ENCODE peak calls at places on chromosomes 12 and 14, in six cellular contexts. One of them, this sample, is unnamed.

GRCh38 chr12:74426091-74426490 is 111.5 kb upstream of the ATXN7L3B start:
- DNase-seq in fibroblast of lung: no peak
- DNase-seq in pancreas: no peak
- DNase-seq in CD4-positive, alpha-beta T cell: no peak
- DNase-seq in ovary: no peak
- DNase-seq in A673: no peak
- DNase-seq in this sample: no peak

GRCh38 chr14:44898547-44898946 is 63.2 kb downstream of the KLHL28 start:
- DNase-seq in ovary: no peak
- DNase-seq in pancreas: no peak
- DNase-seq in CD4-positive, alpha-beta T cell: no peak
- DNase-seq in A673: no peak
- DNase-seq in fibroblast of lung: peak
- DNase-seq in this sample: no peak

GRCh38 chr14:69056389-69056788 is 77.3 kb upstream of the ACTN1 start:
- DNase-seq in fibroblast of lung: peak
- DNase-seq in A673: peak
- DNase-seq in pancreas: no peak
- DNase-seq in CD4-positive, alpha-beta T cell: no peak
- DNase-seq in ovary: no peak
- DNase-seq in this sample: no peak

GRCh38 chr12:88951860-88952483 is 371.7 kb upstream of the KITLG start:
- DNase-seq in fibroblast of lung: no peak
- DNase-seq in pancreas: no peak
- DNase-seq in A673: no peak
- DNase-seq in CD4-positive, alpha-beta T cell: no peak
- DNase-seq in ovary: no peak
- DNase-seq in this sample: no peak

GRCh38 chr12:96220902-96221301 is 26.7 kb downstream of the ELK3 start:
- DNase-seq in A673: no peak
- DNase-seq in fibroblast of lung: peak
- DNase-seq in pancreas: no peak
- DNase-seq in CD4-positive, alpha-beta T cell: no peak
- DNase-seq in ovary: no peak
- DNase-seq in this sample: no peak

GRCh38 chr12:50600364-50600763 is 95.6 kb downstream of the DIP2B start:
- DNase-seq in pancreas: no peak
- DNase-seq in CD4-positive, alpha-beta T cell: no peak
- DNase-seq in A673: no peak
- DNase-seq in fibroblast of lung: no peak
- DNase-seq in ovary: no peak
- DNase-seq in this sample: no peak

GRCh38 chr14:49549881-49550280 is 36.3 kb downstream of the RPS29 start:
- DNase-seq in ovary: no peak
- DNase-seq in fibroblast of lung: peak
- DNase-seq in pancreas: no peak
- DNase-seq in A673: peak
- DNase-seq in CD4-positive, alpha-beta T cell: no peak
- DNase-seq in this sample: no peak

GRCh38 chr12:68821357-68822188 is 13.6 kb downstream of the MDM2 start:
- DNase-seq in ovary: no peak
- DNase-seq in fibroblast of lung: no peak
- DNase-seq in pancreas: no peak
- DNase-seq in CD4-positive, alpha-beta T cell: no peak
- DNase-seq in A673: no peak
- DNase-seq in this sample: no peak

GRCh38 chr12:12236896-12237295 is 29.9 kb downstream of the LRP6 start:
- DNase-seq in pancreas: no peak
- DNase-seq in CD4-positive, alpha-beta T cell: no peak
- DNase-seq in ovary: no peak
- DNase-seq in A673: peak
- DNase-seq in fibroblast of lung: no peak
- DNase-seq in this sample: no peak

GRCh38 chr12:14613718-14614117 is 46.0 kb upstream of the PLBD1 start:
- DNase-seq in fibroblast of lung: no peak
- DNase-seq in ovary: no peak
- DNase-seq in pancreas: no peak
- DNase-seq in A673: no peak
- DNase-seq in CD4-positive, alpha-beta T cell: no peak
- DNase-seq in this sample: no peak

GRCh38 chr14:100320157-100320856 is 2.8 kb upstream of the SLC25A47 start:
- DNase-seq in fibroblast of lung: no peak
- DNase-seq in pancreas: no peak
- DNase-seq in CD4-positive, alpha-beta T cell: no peak
- DNase-seq in ovary: no peak
- DNase-seq in A673: no peak
- DNase-seq in this sample: no peak

GRCh38 chr12:7060353-7060954 is at the start of gene C1S:
- DNase-seq in fibroblast of lung: peak
- DNase-seq in pancreas: no peak
- DNase-seq in ovary: peak
- DNase-seq in A673: peak
- DNase-seq in CD4-positive, alpha-beta T cell: no peak
- DNase-seq in this sample: no peak

GRCh38 chr14:23573384-23573783 is 5.2 kb downstream of the JPH4 start:
- DNase-seq in CD4-positive, alpha-beta T cell: no peak
- DNase-seq in ovary: no peak
- DNase-seq in A673: no peak
- DNase-seq in fibroblast of lung: no peak
- DNase-seq in pancreas: no peak
- DNase-seq in this sample: no peak

GRCh38 chr12:131946757-131947156 is 3.0 kb upstream of the EP400 start:
- DNase-seq in pancreas: peak
- DNase-seq in CD4-positive, alpha-beta T cell: no peak
- DNase-seq in A673: no peak
- DNase-seq in ovary: no peak
- DNase-seq in fibroblast of lung: no peak
- DNase-seq in this sample: no peak

GRCh38 chr12:59973515-59973914 is 377.7 kb downstream of the SLC16A7 start:
- DNase-seq in CD4-positive, alpha-beta T cell: no peak
- DNase-seq in A673: peak
- DNase-seq in fibroblast of lung: peak
- DNase-seq in ovary: no peak
- DNase-seq in pancreas: no peak
- DNase-seq in this sample: no peak

GRCh38 chr12:29593001-29593400 is 95.5 kb upstream of the OVCH1 start:
- DNase-seq in ovary: no peak
- DNase-seq in CD4-positive, alpha-beta T cell: no peak
- DNase-seq in fibroblast of lung: no peak
- DNase-seq in A673: no peak
- DNase-seq in pancreas: no peak
- DNase-seq in this sample: no peak

GRCh38 chr12:57738661-57739237 is at the start of gene AGAP2:
- DNase-seq in ovary: no peak
- DNase-seq in pancreas: no peak
- DNase-seq in fibroblast of lung: peak
- DNase-seq in CD4-positive, alpha-beta T cell: no peak
- DNase-seq in A673: peak
- DNase-seq in this sample: no peak

GRCh38 chr14:51593397-51593796 is 58.3 kb upstream of the FRMD6 start:
- DNase-seq in fibroblast of lung: no peak
- DNase-seq in ovary: peak
- DNase-seq in A673: peak
- DNase-seq in pancreas: no peak
- DNase-seq in CD4-positive, alpha-beta T cell: no peak
- DNase-seq in this sample: no peak

GRCh38 chr12:15879413-15879812 is 2.8 kb upstream of the STRAP start:
- DNase-seq in fibroblast of lung: no peak
- DNase-seq in pancreas: no peak
- DNase-seq in ovary: no peak
- DNase-seq in CD4-positive, alpha-beta T cell: no peak
- DNase-seq in A673: no peak
- DNase-seq in this sample: no peak

GRCh38 chr12:12081836-12082497 is 11.2 kb downstream of the BCL2L14 start:
- DNase-seq in CD4-positive, alpha-beta T cell: no peak
- DNase-seq in fibroblast of lung: peak
- DNase-seq in A673: peak
- DNase-seq in pancreas: no peak
- DNase-seq in ovary: no peak
- DNase-seq in this sample: no peak

GRCh38 chr14:101112351-101113107 is 209.0 kb upstream of the RTL1 start:
- DNase-seq in fibroblast of lung: no peak
- DNase-seq in ovary: no peak
- DNase-seq in CD4-positive, alpha-beta T cell: no peak
- DNase-seq in A673: no peak
- DNase-seq in pancreas: no peak
- DNase-seq in this sample: no peak

DNA sequence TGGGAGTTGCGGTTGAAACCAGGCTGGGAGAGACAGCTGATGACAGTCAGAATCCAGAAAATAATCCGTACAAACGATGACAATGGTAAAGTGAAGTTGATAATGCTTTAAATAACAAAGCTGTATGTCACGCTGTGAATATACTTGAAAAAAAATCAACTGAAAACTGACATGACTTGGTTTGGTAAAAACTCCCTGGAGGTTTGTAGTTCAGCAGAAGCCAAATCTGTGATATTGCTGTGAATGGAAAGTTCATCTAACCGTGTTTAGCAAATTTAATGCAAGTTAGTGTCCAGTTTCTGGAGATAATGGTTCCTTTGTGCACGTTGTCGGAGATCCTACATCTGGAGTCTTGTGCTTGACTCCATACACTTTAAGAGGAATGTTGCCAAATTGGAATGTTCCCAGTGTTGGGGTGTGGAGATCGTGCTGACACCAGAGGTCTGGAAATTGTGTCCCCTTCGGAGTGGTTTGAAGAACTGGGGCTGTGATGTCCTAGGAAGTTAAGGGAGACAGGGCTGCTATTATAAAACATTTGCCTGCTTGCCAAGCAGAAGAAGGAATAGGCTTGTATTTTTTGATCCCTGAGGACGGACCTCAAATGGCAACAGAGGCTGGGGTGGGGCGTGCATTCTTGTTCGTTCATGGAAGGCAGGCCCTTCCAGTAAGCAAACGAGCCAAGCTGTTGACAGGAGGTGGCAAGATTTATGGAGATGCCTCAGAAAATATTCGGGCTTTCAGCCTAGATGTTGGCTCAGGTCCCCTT is 30.6 kb downstream of the PPFIBP1 start:
- DNase-seq in pancreas: no peak
- DNase-seq in ovary: peak
- DNase-seq in fibroblast of lung: peak
- DNase-seq in A673: peak
- DNase-seq in CD4-positive, alpha-beta T cell: no peak
- DNase-seq in this sample: peak
- H3K27ac ChIP-seq in pancreas: peak
- H3K27ac ChIP-seq in ovary: peak
- H3K27ac ChIP-seq in fibroblast of lung: peak
- H3K27ac ChIP-seq in A673: peak
- H3K27ac ChIP-seq in CD4-positive, alpha-beta T cell: no peak
- H3K27ac ChIP-seq in this sample: peak

DNA sequence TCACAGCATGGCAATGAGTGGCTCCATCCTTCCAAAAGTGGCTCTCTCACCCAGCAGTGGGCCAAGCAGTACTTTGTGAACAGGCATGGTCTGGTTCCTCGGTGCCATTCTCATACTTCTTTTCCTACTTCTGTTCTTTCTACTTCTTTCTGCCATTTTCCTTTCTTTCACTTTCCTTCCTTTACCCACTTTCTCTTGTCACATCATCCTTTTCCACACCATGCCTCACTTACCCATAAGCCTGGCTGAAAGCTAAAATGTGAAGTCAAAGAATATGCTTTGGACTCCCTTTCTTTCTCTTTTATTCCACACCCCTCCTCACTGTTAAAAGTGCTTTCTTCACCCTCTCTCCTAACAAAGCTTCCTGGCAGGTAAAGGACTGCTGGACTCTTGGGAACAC is 57.0 kb downstream of the PTHLH start:
- DNase-seq in ovary: no peak
- DNase-seq in pancreas: no peak
- DNase-seq in fibroblast of lung: no peak
- DNase-seq in CD4-positive, alpha-beta T cell: no peak
- DNase-seq in A673: no peak
- DNase-seq in this sample: no peak
- H3K27ac ChIP-seq in ovary: no peak
- H3K27ac ChIP-seq in pancreas: no peak
- H3K27ac ChIP-seq in fibroblast of lung: no peak
- H3K27ac ChIP-seq in CD4-positive, alpha-beta T cell: no peak
- H3K27ac ChIP-seq in A673: no peak
- H3K27ac ChIP-seq in this sample: no peak

GRCh38 chr12:101747695-101748094 is 8.4 kb upstream of the SYCP3 start:
- DNase-seq in pancreas: no peak
- DNase-seq in fibroblast of lung: no peak
- DNase-seq in ovary: no peak
- DNase-seq in A673: no peak
- DNase-seq in CD4-positive, alpha-beta T cell: no peak
- DNase-seq in this sample: no peak

GRCh38 chr12:101746661-101747060 is 7.4 kb upstream of the SYCP3 start:
- DNase-seq in fibroblast of lung: no peak
- DNase-seq in A673: peak
- DNase-seq in CD4-positive, alpha-beta T cell: no peak
- DNase-seq in ovary: no peak
- DNase-seq in pancreas: no peak
- DNase-seq in this sample: no peak

GRCh38 chr12:101748907-101749306 is 9.6 kb upstream of the SYCP3 start:
- DNase-seq in A673: no peak
- DNase-seq in ovary: no peak
- DNase-seq in CD4-positive, alpha-beta T cell: no peak
- DNase-seq in fibroblast of lung: no peak
- DNase-seq in pancreas: no peak
- DNase-seq in this sample: no peak

GRCh38 chr12:101750152-101750551 is 10.9 kb upstream of the SYCP3 start:
- DNase-seq in pancreas: no peak
- DNase-seq in fibroblast of lung: no peak
- DNase-seq in CD4-positive, alpha-beta T cell: no peak
- DNase-seq in A673: no peak
- DNase-seq in ovary: no peak
- DNase-seq in this sample: no peak

DNA sequence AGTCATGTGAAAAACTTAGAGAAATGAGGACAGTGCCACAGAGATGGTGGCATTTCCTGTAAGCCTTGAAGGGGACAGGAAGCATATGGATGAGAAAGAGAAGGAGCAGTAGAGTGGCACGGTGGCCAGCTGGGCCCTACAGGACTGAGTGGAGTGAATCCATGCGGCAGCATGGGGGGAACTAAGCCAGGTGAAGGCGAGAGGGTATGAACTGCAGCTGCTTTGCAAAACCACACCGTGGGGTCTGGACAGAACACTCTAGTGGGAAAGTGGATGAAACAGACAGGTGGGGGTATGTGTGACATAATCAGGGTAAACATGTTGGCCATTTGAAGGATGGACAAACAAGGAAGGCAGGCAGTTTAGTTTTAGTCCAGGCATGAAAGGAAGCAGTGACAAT is 10.4 kb upstream of the SYCP3 start:
- DNase-seq in CD4-positive, alpha-beta T cell: no peak
- DNase-seq in ovary: no peak
- DNase-seq in A673: no peak
- DNase-seq in fibroblast of lung: no peak
- DNase-seq in pancreas: no peak
- DNase-seq in this sample: no peak
- H3K27ac ChIP-seq in CD4-positive, alpha-beta T cell: no peak
- H3K27ac ChIP-seq in ovary: no peak
- H3K27ac ChIP-seq in A673: no peak
- H3K27ac ChIP-seq in fibroblast of lung: no peak
- H3K27ac ChIP-seq in pancreas: no peak
- H3K27ac ChIP-seq in this sample: no peak

DNA sequence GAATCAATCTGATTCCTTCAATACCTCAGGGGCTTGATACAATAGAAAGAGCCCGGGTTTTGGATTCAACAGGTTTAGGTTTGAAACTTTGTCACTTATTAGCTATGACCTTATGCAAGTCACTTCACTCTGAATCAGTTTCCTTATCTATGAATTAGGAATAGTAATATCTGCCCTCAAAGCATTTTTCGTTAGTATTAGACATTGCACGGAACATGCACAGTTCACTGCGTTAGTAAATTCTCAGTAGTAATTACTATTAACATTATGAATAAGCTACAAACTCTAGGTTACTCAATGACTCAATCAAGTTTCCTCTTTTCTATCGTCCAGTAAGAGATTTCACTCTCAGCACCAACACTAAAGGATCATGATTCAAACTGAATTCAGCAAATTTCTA is 150.3 kb downstream of the CEP83 start:
- DNase-seq in pancreas: no peak
- DNase-seq in A673: no peak
- DNase-seq in ovary: no peak
- DNase-seq in fibroblast of lung: no peak
- DNase-seq in CD4-positive, alpha-beta T cell: no peak
- DNase-seq in this sample: no peak
- H3K27ac ChIP-seq in pancreas: no peak
- H3K27ac ChIP-seq in A673: no peak
- H3K27ac ChIP-seq in ovary: no peak
- H3K27ac ChIP-seq in fibroblast of lung: no peak
- H3K27ac ChIP-seq in CD4-positive, alpha-beta T cell: no peak
- H3K27ac ChIP-seq in this sample: no peak

This sample was measured in caudate nucleus.